ENCODE peak calls at places on chromosomes 7 and 10, in six cellular contexts. Y, Q, L, K, P and O are unnamed samples. For H3K4me1 and H3K36me3, the result is how much of the 10 kb centered on the place peaks cover.

GRCh38 chr7:115145512-115145911 is 223.6 kb downstream of the MDFIC start:
- DNase-seq in L (no peak), P (no peak), K (no peak), Q (no peak), Y (no peak), O (no peak)

GRCh38 chr10:80172896-80173295 is 32.4 kb downstream of the ANXA11 start:
- DNase-seq in L (no peak), K (no peak), P (no peak), Q (peak), Y (peak), O (no peak)

GRCh38 chr7:87886875-87887274 is 10.6 kb downstream of the DBF4 start:
- DNase-seq in L (no peak), P (no peak), K (peak), Q (no peak), Y (no peak), O (no peak)

GRCh38 chr7:100476903-100477870 is 1.8 kb downstream of the TSC22D4 start:
- DNase-seq in L (peak), K (no peak), Q (no peak), Y (no peak), P (no peak), O (no peak)

GRCh38 chr10:128908109-128908898 is 558.7 kb upstream of the MGMT start:
- DNase-seq in Y (no peak), K (peak), Q (no peak), L (no peak), P (no peak), O (no peak)

GRCh38 chr7:142196066-142196840 is 61.6 kb downstream of the PRSS58 start:
- DNase-seq in P (no peak), K (no peak), Y (no peak), Q (no peak), L (no peak), O (no peak)

GRCh38 chr7:55129409-55130078 is 110.7 kb downstream of the EGFR start:
- DNase-seq in K (no peak), P (no peak), Q (no peak), Y (no peak), L (no peak), O (no peak)

GRCh38 chr10:4201866-4202825 is 417.1 kb upstream of the KLF6 start:
- DNase-seq in P (no peak), L (no peak), K (no peak), Y (no peak), Q (no peak), O (no peak)

GRCh38 chr7:100044719-100045118 is 4.9 kb upstream of the ZSCAN21 start:
- DNase-seq in P (peak), Q (no peak), Y (no peak), K (no peak), L (no peak), O (no peak)

GRCh38 chr7:132757778-132758177 is 181.5 kb upstream of the PLXNA4 start:
- DNase-seq in K (no peak), L (no peak), Q (no peak), P (no peak), Y (no peak), O (no peak)

GRCh38 chr7:27842851-27843250 is 102.9 kb downstream of the TAX1BP1 start:
- DNase-seq in P (no peak), Y (no peak), L (no peak), K (no peak), Q (no peak), O (no peak)

DNA sequence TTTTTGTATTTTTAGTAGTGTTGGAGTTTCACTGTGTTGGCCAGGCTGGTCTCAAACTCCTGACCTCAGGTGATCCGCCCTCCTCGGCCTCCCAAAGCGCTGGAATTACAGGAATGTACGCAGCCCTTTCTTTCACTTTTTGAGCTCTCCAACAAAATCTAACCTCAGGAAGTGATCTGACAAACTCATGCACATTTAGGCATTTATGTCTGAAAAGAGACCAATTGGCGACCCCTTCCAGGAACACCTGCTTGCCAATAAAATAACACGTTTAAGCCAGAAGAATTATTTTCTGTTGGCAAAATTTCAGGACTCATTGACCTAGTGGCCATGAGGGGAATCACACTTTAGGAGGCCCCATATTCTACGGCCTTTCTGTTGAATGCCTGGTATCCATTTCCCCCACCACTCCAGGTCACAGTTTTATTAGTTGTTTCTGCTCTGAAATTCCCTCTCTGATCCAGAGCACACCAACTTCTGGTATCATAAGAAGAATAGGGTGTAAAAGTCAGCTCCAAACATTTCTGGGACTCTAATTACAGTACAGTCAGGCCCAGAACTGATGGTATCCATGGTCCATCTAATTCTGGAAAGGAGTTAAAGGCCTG is 65.8 kb upstream of the FRMD4A start:
- DNase-seq in L (no peak), K (peak), P (no peak), Y (no peak), Q (no peak), O (no peak)
- H3K4me1 ChIP-seq in L (under half), K (under half), P (under half), Y (under half), Q (under half), O (under half)

DNA sequence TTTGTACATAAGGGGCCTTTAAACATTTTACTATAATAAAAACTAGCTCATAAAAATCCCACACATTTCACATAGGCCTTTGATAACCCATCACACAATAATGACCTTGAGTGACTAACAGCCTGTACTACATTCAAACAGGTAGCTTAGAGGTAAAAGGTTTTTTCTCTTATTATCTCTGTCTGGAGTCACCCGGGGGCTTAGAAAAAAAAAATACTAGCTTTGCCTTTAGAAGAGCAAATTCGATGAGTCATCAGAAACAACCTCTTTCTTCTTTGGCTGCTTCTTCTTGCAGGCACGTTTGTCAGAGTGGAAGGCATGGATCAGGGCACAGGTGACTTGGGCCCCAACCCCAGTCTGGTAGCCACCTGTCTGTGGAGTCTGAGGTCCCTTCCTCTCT is 43.4 kb upstream of the ADO start:
- DNase-seq in L (no peak), Y (no peak), K (no peak), P (peak), Q (no peak), O (no peak)
- H3K36me3 ChIP-seq in L (under half), Y (under half), K (under half), P (under half), Q (under half), O (under half)

DNA sequence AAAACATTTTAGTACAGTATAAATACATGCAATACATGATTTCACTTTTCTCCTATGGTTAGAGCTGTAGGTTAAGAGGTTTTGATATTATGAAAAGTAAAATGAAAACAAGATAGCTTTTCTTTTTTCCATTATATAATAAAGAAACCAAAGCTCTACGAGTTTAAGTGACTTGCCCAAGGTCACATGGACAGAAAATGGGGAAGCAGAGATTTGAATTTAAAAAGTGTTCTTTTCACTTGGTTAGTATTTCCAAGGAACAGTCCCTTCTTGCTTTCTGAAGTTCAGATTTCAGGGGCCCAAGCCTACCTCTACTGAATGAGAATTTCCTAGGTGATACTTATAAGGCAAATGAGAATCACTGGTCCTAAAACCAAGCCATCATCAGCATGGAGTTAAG is 13.2 kb upstream of the MAP3K8 start:
- DNase-seq in P (no peak), K (no peak), Y (no peak), Q (no peak), L (no peak), O (no peak)
- H3K4me1 ChIP-seq in P (under half), K (under half), Y (under half), Q (under half), L (under half), O (under half)

GRCh38 chr7:25615603-25616002 is 387.3 kb upstream of the NPVF start:
- DNase-seq in P (no peak), Y (no peak), Q (no peak), K (no peak), L (no peak), O (no peak)
- H3K36me3 ChIP-seq in P (under half), Y (under half), Q (under half), K (under half), L (under half), O (under half)

GRCh38 chr7:3896366-3896765 is 595.3 kb downstream of the SDK1 start:
- DNase-seq in L (no peak), Q (no peak), P (no peak), Y (no peak), K (no peak), O (no peak)
- H3K4me1 ChIP-seq in L (under half), Q (under half), P (under half), Y (under half), K (under half), O (under half)

GRCh38 chr7:152355474-152356057 is 80.2 kb downstream of the KMT2C start:
- DNase-seq in Q (no peak), P (no peak), L (no peak), K (no peak), Y (no peak), O (no peak)

GRCh38 chr7:152351168-152351567 is 84.6 kb downstream of the KMT2C start:
- DNase-seq in Q (no peak), L (no peak), P (no peak), Y (no peak), K (no peak), O (no peak)

GRCh38 chr7:152354061-152354460 is 81.7 kb downstream of the KMT2C start:
- DNase-seq in K (no peak), P (no peak), Y (no peak), Q (no peak), L (no peak), O (no peak)
- H3K36me3 ChIP-seq in K (under half), P (under half), Y (under half), Q (under half), L (under half), O (under half)

DNA sequence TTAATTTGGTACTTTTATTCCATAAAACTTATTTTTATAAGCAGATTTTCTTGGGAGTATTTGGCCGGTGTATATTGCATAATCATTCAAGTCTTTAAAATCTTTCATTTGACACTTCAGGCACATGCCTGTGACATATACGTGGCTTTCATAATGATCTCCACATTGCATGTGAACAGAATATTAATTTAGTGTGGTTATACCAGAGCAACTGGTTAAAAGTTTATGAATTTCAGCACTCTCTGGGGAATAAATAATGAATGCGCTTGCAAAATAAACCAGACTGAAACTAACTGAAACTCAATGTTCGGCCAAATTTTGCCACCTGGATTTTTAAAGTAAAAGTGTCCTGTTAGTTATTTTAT is 242.3 kb downstream of the GLI3 start:
- DNase-seq in K (no peak), Q (no peak), Y (no peak), P (no peak), L (no peak), O (no peak)
- H3K4me1 ChIP-seq in K (half or more), Q (under half), Y (under half), P (under half), L (under half), O (under half)